ENCODE peak calls at places on chromosomes 7 and 10, in four cellular contexts. K is neural crest cell; B is NCI-H524; J is activated CD8-positive, alpha-beta T cell treated with anti-CD3 and anti-CD28 coated beads for 36 hours. Q is an unnamed sample.

GRCh38 chr7:150983893-150984368 is 5.8 kb upstream of the KCNH2 start:
- DNase-seq in J (peak; percentile 54), B (no peak), K (no peak), Q (no peak)

GRCh38 chr7:70416611-70417010 is 715.3 kb upstream of the GALNT17 start:
- DNase-seq in B (peak; percentile 87), K (no peak), J (no peak), Q (no peak)

GRCh38 chr7:73844848-73845460 is 2.6 kb upstream of the METTL27 start:
- DNase-seq in B (no peak), K (no peak), J (no peak), Q (no peak)

GRCh38 chr7:10460474-10460873 is 513.2 kb upstream of the PHF14 start:
- DNase-seq in J (no peak), B (no peak), K (no peak), Q (no peak)

GRCh38 chr7:16204953-16205352 is 216.4 kb downstream of the CRPPA start:
- DNase-seq in J (no peak), B (no peak), K (no peak), Q (no peak)

GRCh38 chr10:73095479-73096021 is 1.1 kb downstream of the P4HA1 start:
- DNase-seq in J (peak; percentile 58), K (peak; percentile 48), B (peak; percentile 14), Q (no peak)

GRCh38 chr7:50356212-50356944 is 51.9 kb downstream of the IKZF1 start:
- DNase-seq in J (no peak), B (peak; percentile 52), K (no peak), Q (no peak)

GRCh38 chr7:105219771-105220160 is 169.0 kb downstream of the SRPK2 start:
- DNase-seq in J (no peak), B (no peak), K (no peak), Q (no peak)

GRCh38 chr7:81725496-81726117 is 44.2 kb downstream of the HGF start:
- DNase-seq in K (no peak), J (no peak), B (no peak), Q (no peak)

GRCh38 chr10:85280014-85280413 is 951.6 kb downstream of the CCSER2 start:
- DNase-seq in J (no peak), K (no peak), B (no peak), Q (no peak)

GRCh38 chr7:26813426-26813825 is 51.0 kb downstream of the SKAP2 start:
- DNase-seq in B (no peak), K (no peak), J (no peak), Q (no peak)

GRCh38 chr10:98368644-98369043 is 46.3 kb downstream of the PYROXD2 start:
- DNase-seq in J (no peak), B (no peak), K (no peak), Q (no peak)

GRCh38 chr7:35519971-35520809 is 174.7 kb downstream of the HERPUD2 start:
- DNase-seq in J (peak; percentile 66), K (peak; percentile 80), B (peak; percentile 67), Q (peak; percentile 8)

GRCh38 chr7:117229350-117229749 is 93.5 kb downstream of the WNT2 start:
- DNase-seq in K (no peak), B (peak; percentile 95), J (no peak), Q (no peak)

GRCh38 chr7:143299346-143299745 is 11.2 kb downstream of the CASP2 start:
- DNase-seq in B (no peak), J (no peak), K (no peak), Q (no peak)

GRCh38 chr10:104582604-104582951 is 58.5 kb upstream of the SORCS3 start:
- DNase-seq in B (no peak), K (no peak), J (peak; percentile 25), Q (no peak)

GRCh38 chr10:69624245-69624786 is 5.7 kb upstream of the FAM241B start:
- DNase-seq in K (no peak), B (no peak), J (no peak), Q (no peak)

GRCh38 chr7:52352019-52352418 is 683.4 kb upstream of the POM121L12 start:
- DNase-seq in K (no peak), J (no peak), B (no peak), Q (no peak)

GRCh38 chr10:62794306-62794705 is 10.2 kb upstream of the ADO start:
- DNase-seq in J (no peak), B (no peak), K (no peak), Q (no peak)

GRCh38 chr7:23012797-23013714 is 874 bp downstream of the HYCC1 start:
- DNase-seq in K (peak; percentile 57), J (peak; percentile 16), B (peak; percentile 54), Q (no peak)

GRCh38 chr10:108582387-108582786 is 1340.9 kb downstream of the XPNPEP1 start:
- DNase-seq in K (no peak), B (no peak), J (no peak), Q (no peak)

GRCh38 chr10:24039897-24040296 is 169.0 kb upstream of the KIAA1217 start:
- DNase-seq in J (no peak), K (no peak), B (no peak), Q (no peak)

GRCh38 chr7:716212-716611 is 10.3 kb upstream of the DNAAF5 start:
- DNase-seq in J (no peak), K (no peak), B (no peak), Q (no peak)

GRCh38 chr7:139644191-139644590 is 120.7 kb downstream of the CLEC2L start:
- DNase-seq in J (peak; percentile 70), B (no peak), K (no peak), Q (no peak)

GRCh38 chr10:35598379-35598778 is 6.8 kb upstream of the GJD4 start:
- DNase-seq in B (no peak), K (no peak), J (no peak), Q (no peak)

GRCh38 chr7:105269397-105269796 is 119.3 kb downstream of the SRPK2 start:
- DNase-seq in K (no peak), B (no peak), J (no peak), Q (no peak)

GRCh38 chr7:12573885-12574284 is 3.4 kb downstream of the SCIN start:
- DNase-seq in J (no peak), K (no peak), B (no peak), Q (no peak)

GRCh38 chr10:131824371-131825149 is 76.2 kb upstream of the PPP2R2D start:
- DNase-seq in B (no peak), K (no peak), J (no peak), Q (no peak)

GRCh38 chr7:68964060-68964459 is 634.2 kb upstream of the AUTS2 start:
- DNase-seq in J (no peak), K (no peak), B (no peak), Q (no peak)

GRCh38 chr10:75404335-75405200 is 3.0 kb upstream of the ZNF503 start:
- DNase-seq in J (no peak), B (peak; percentile 35), K (peak; percentile 36), Q (no peak)

GRCh38 chr10:6313107-6313895 is 110.6 kb downstream of the PFKFB3 start:
- DNase-seq in J (no peak), B (no peak), K (no peak), Q (no peak)

GRCh38 chr10:8060010-8060703 is 5.7 kb downstream of the GATA3 start:
- DNase-seq in K (no peak), J (peak; percentile 81), B (no peak), Q (no peak)

GRCh38 chr10:26735435-26735834 is 37.9 kb downstream of the PDSS1 start:
- DNase-seq in B (no peak), K (no peak), J (no peak), Q (no peak)

GRCh38 chr7:157004050-157004838 is 6.2 kb downstream of the MNX1 start:
- DNase-seq in J (no peak), K (no peak), B (no peak), Q (no peak)

GRCh38 chr7:13017325-13017853 is 330.0 kb downstream of the ARL4A start:
- DNase-seq in J (no peak), K (no peak), B (no peak), Q (no peak)

Q was measured in pulmonary artery endothelial cell.